ENCODE peak calls at places on chromosomes 13 and 19, in seven cellular contexts. P is activated T-cell treated with anti-CD3 and anti-CD28 coated beads, Interleukin-2, amount 50 U/mL, for 72 hours; Y is NCI-H2081; K is IMR-90; F is aorta; M is HFF-Myc; Q is breast epithelium. D is an unnamed sample.

GRCh38 chr13:106919638-106920037 is 351.7 kb upstream of the ARGLU1 start:
- DNase-seq in Q (no peak), M (no peak), Y (no peak), F (peak), P (no peak), K (no peak), D (no peak)

GRCh38 chr13:65914707-65915106 is 1315.4 kb downstream of the PCDH9 start:
- DNase-seq in Q (no peak), K (peak), Y (no peak), P (no peak), F (no peak), M (no peak), D (no peak)

GRCh38 chr13:27043013-27043412 is 128.6 kb downstream of the USP12 start:
- DNase-seq in Q (peak), F (no peak), K (peak), M (peak), P (no peak), Y (no peak), D (peak)

GRCh38 chr19:35755550-35756371 is 1.1 kb downstream of the HSPB6 start:
- DNase-seq in Y (no peak), K (peak), P (peak), Q (peak), F (peak), M (no peak), D (no peak)

GRCh38 chr19:29956855-29957254 is 14.8 kb downstream of the URI1 start:
- DNase-seq in Q (no peak), F (no peak), K (no peak), Y (no peak), P (no peak), M (no peak), D (no peak)

GRCh38 chr13:41891119-41891518 is 69.8 kb downstream of the VWA8 start:
- DNase-seq in Q (no peak), K (no peak), P (no peak), Y (no peak), F (no peak), M (no peak), D (no peak)

GRCh38 chr19:49441210-49441959 is at the start of gene SLC17A7:
- DNase-seq in F (peak), Y (no peak), P (peak), K (no peak), M (no peak), Q (no peak), D (no peak)

GRCh38 chr13:29707876-29708543 is 112.5 kb upstream of the SLC7A1 start:
- DNase-seq in Y (no peak), Q (no peak), P (peak), K (peak), M (peak), F (no peak), D (no peak)

GRCh38 chr13:29496241-29496712 is 99.2 kb downstream of the SLC7A1 start:
- DNase-seq in P (no peak), M (no peak), K (no peak), Y (no peak), Q (no peak), F (peak), D (peak)

GRCh38 chr19:53961523-53962345 is 1.0 kb upstream of the CACNG8 start:
- DNase-seq in F (no peak), Y (no peak), Q (no peak), K (no peak), P (no peak), M (no peak), D (no peak)

GRCh38 chr13:67383358-67383757 is 153.2 kb upstream of the PCDH9 start:
- DNase-seq in Q (no peak), Y (peak), F (no peak), P (no peak), K (peak), M (no peak), D (no peak)

GRCh38 chr13:101065314-101065713 is 351.0 kb downstream of the NALCN start:
- DNase-seq in F (no peak), M (no peak), Q (no peak), Y (no peak), P (no peak), K (no peak), D (no peak)

GRCh38 chr19:44643605-44644390 is at the start of gene PVR:
- DNase-seq in Y (peak), F (peak), K (peak), M (no peak), Q (peak), P (peak), D (peak)

GRCh38 chr13:75687145-75687763 is 51.1 kb downstream of the LMO7 start:
- DNase-seq in Y (no peak), Q (no peak), P (no peak), M (peak), K (peak), F (no peak), D (no peak)

GRCh38 chr19:2703691-2704216 is 1.3 kb upstream of the GNG7 start:
- DNase-seq in Y (no peak), P (no peak), M (no peak), F (no peak), K (no peak), Q (no peak), D (no peak)

GRCh38 chr19:30376826-30377425 is 4.7 kb downstream of the ZNF536 start:
- DNase-seq in Y (no peak), Q (no peak), K (no peak), F (no peak), M (no peak), P (no peak), D (no peak)

GRCh38 chr19:20315543-20315942 is 148.5 kb downstream of the ZNF486 start:
- DNase-seq in M (no peak), P (no peak), Q (no peak), K (no peak), F (no peak), Y (no peak), D (no peak)

GRCh38 chr13:98837896-98838295 is 85.4 kb upstream of the SLC15A1 start:
- DNase-seq in M (no peak), P (no peak), F (no peak), Y (no peak), Q (no peak), K (no peak), D (no peak)

GRCh38 chr19:31344403-31344802 is 4.8 kb downstream of the TSHZ3 start:
- DNase-seq in M (no peak), Y (no peak), K (no peak), P (no peak), Q (no peak), F (no peak), D (no peak)

GRCh38 chr19:11382898-11383705 is 1.0 kb downstream of the EPOR start:
- DNase-seq in K (no peak), Q (no peak), Y (no peak), P (peak), M (no peak), F (peak), D (no peak)

GRCh38 chr19:29385191-29385795 is 140.5 kb upstream of the VSTM2B start:
- DNase-seq in Y (no peak), F (no peak), P (no peak), M (no peak), Q (peak), K (no peak), D (no peak)

GRCh38 chr13:27821566-27821965 is 29.3 kb downstream of the GSX1 start:
- DNase-seq in F (no peak), M (no peak), K (no peak), Q (no peak), P (no peak), Y (no peak), D (no peak)

GRCh38 chr13:91553584-91553983 is 155.2 kb downstream of the GPC5 start:
- DNase-seq in Y (no peak), K (no peak), F (no peak), P (no peak), Q (no peak), M (no peak), D (no peak)

D was measured in keratinocyte.